ENCODE peak calls at places on chromosomes 4 and X, in six cellular contexts. One of them, this sample, is unnamed.

GRCh38 chr4:166252487-166253402 is 379.7 kb downstream of the TLL1 start:
- DNase-seq in tibial artery: no peak
- DNase-seq in dorsolateral prefrontal cortex: no peak
- DNase-seq in esophagus squamous epithelium: no peak
- DNase-seq in pancreas: no peak
- DNase-seq in ovary: no peak
- DNase-seq in this sample: no peak

GRCh38 chr4:1767770-1768366 is 25.2 kb upstream of the FGFR3 start:
- DNase-seq in tibial artery: no peak
- DNase-seq in dorsolateral prefrontal cortex: no peak
- DNase-seq in esophagus squamous epithelium: no peak
- DNase-seq in pancreas: no peak
- DNase-seq in ovary: no peak
- DNase-seq in this sample: no peak

GRCh38 chrX:67893931-67894330 is 350.1 kb downstream of the AR start:
- DNase-seq in tibial artery: no peak
- DNase-seq in dorsolateral prefrontal cortex: no peak
- DNase-seq in esophagus squamous epithelium: no peak
- DNase-seq in pancreas: no peak
- DNase-seq in ovary: no peak
- DNase-seq in this sample: no peak

GRCh38 chr4:140611854-140612253 is 43.1 kb upstream of the UCP1 start:
- DNase-seq in tibial artery: no peak
- DNase-seq in dorsolateral prefrontal cortex: no peak
- DNase-seq in esophagus squamous epithelium: no peak
- DNase-seq in pancreas: no peak
- DNase-seq in ovary: no peak
- DNase-seq in this sample: no peak

GRCh38 chr4:88533088-88533790 is 9.7 kb upstream of the PYURF start:
- DNase-seq in tibial artery: no peak
- DNase-seq in dorsolateral prefrontal cortex: no peak
- DNase-seq in esophagus squamous epithelium: no peak
- DNase-seq in pancreas: no peak
- DNase-seq in ovary: no peak
- DNase-seq in this sample: no peak

GRCh38 chr4:40719008-40719623 is 30.6 kb upstream of the NSUN7 start:
- DNase-seq in tibial artery: no peak
- DNase-seq in dorsolateral prefrontal cortex: no peak
- DNase-seq in esophagus squamous epithelium: no peak
- DNase-seq in pancreas: peak; percentile 33
- DNase-seq in ovary: no peak
- DNase-seq in this sample: peak; percentile 59

GRCh38 chr4:150164956-150165355 is 86.7 kb downstream of the DCLK2 start:
- DNase-seq in tibial artery: no peak
- DNase-seq in dorsolateral prefrontal cortex: no peak
- DNase-seq in esophagus squamous epithelium: no peak
- DNase-seq in pancreas: no peak
- DNase-seq in ovary: no peak
- DNase-seq in this sample: no peak

GRCh38 chr4:18536420-18536819 is 514.9 kb upstream of the LCORL start:
- DNase-seq in tibial artery: no peak
- DNase-seq in dorsolateral prefrontal cortex: no peak
- DNase-seq in esophagus squamous epithelium: no peak
- DNase-seq in pancreas: no peak
- DNase-seq in ovary: no peak
- DNase-seq in this sample: no peak

GRCh38 chrX:17030092-17030491 is 83.6 kb downstream of the REPS2 start:
- DNase-seq in tibial artery: no peak
- DNase-seq in dorsolateral prefrontal cortex: no peak
- DNase-seq in esophagus squamous epithelium: no peak
- DNase-seq in pancreas: no peak
- DNase-seq in ovary: no peak
- DNase-seq in this sample: no peak

GRCh38 chr4:173145111-173145510 is 23.5 kb upstream of the GALNT7 start:
- DNase-seq in tibial artery: no peak
- DNase-seq in dorsolateral prefrontal cortex: no peak
- DNase-seq in esophagus squamous epithelium: no peak
- DNase-seq in pancreas: no peak
- DNase-seq in ovary: no peak
- DNase-seq in this sample: no peak

GRCh38 chrX:70694339-70695122 is 214.0 kb downstream of the TEX11 start:
- DNase-seq in tibial artery: no peak
- DNase-seq in dorsolateral prefrontal cortex: no peak
- DNase-seq in esophagus squamous epithelium: no peak
- DNase-seq in pancreas: no peak
- DNase-seq in ovary: no peak
- DNase-seq in this sample: no peak

GRCh38 chr4:54541426-54542118 is 116.2 kb upstream of the KIT start:
- DNase-seq in tibial artery: no peak
- DNase-seq in dorsolateral prefrontal cortex: no peak
- DNase-seq in esophagus squamous epithelium: no peak
- DNase-seq in pancreas: no peak
- DNase-seq in ovary: no peak
- DNase-seq in this sample: no peak

GRCh38 chrX:8971116-8971515 is 62.8 kb downstream of the FAM9B start:
- DNase-seq in tibial artery: no peak
- DNase-seq in dorsolateral prefrontal cortex: no peak
- DNase-seq in esophagus squamous epithelium: no peak
- DNase-seq in pancreas: no peak
- DNase-seq in ovary: no peak
- DNase-seq in this sample: no peak

GRCh38 chrX:132413459-132413858 is 75.4 kb downstream of the MBNL3 start:
- DNase-seq in tibial artery: no peak
- DNase-seq in dorsolateral prefrontal cortex: no peak
- DNase-seq in esophagus squamous epithelium: no peak
- DNase-seq in pancreas: no peak
- DNase-seq in ovary: no peak
- DNase-seq in this sample: no peak

GRCh38 chrX:30666094-30666493 is 12.9 kb downstream of the GK start:
- DNase-seq in tibial artery: no peak
- DNase-seq in dorsolateral prefrontal cortex: no peak
- DNase-seq in esophagus squamous epithelium: no peak
- DNase-seq in pancreas: no peak
- DNase-seq in ovary: no peak
- DNase-seq in this sample: no peak

GRCh38 chrX:118976599-118977340 is 2.4 kb downstream of the LONRF3 start:
- DNase-seq in tibial artery: peak; percentile 79
- DNase-seq in dorsolateral prefrontal cortex: no peak
- DNase-seq in esophagus squamous epithelium: no peak
- DNase-seq in pancreas: peak; percentile 51
- DNase-seq in ovary: peak; percentile 59
- DNase-seq in this sample: peak; percentile 85

GRCh38 chrX:19811807-19812604 is 75.4 kb downstream of the SH3KBP1 start:
- DNase-seq in tibial artery: no peak
- DNase-seq in dorsolateral prefrontal cortex: no peak
- DNase-seq in esophagus squamous epithelium: no peak
- DNase-seq in pancreas: no peak
- DNase-seq in ovary: no peak
- DNase-seq in this sample: no peak

GRCh38 chr4:88794952-88795351 is 97.3 kb upstream of the NAP1L5 start:
- DNase-seq in tibial artery: no peak
- DNase-seq in dorsolateral prefrontal cortex: no peak
- DNase-seq in esophagus squamous epithelium: no peak
- DNase-seq in pancreas: no peak
- DNase-seq in ovary: no peak
- DNase-seq in this sample: no peak

DNA sequence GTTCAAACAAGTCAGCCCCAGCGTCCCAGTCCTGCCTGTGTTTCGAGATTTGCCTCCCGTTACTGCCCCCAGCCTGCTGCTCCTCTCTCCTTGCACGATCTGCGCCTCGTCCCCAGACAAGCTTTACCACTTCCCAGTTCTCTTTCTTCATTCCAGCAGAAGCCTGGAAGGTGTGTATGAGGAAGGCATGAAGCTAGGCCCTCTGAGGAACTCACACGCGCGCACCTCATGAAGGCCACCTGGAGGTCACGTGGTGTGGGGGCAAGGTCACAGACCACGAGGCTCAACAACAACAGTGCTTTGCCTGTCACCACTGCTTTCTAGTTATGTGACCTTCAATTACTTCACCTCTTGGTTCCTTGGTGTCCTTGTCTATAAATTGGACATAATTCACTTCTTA is 181.0 kb downstream of the PALLD start:
- DNase-seq in tibial artery: no peak
- DNase-seq in dorsolateral prefrontal cortex: no peak
- DNase-seq in esophagus squamous epithelium: no peak
- DNase-seq in pancreas: no peak
- DNase-seq in ovary: no peak
- DNase-seq in this sample: no peak
- TF ChIP-seq CTCF in tibial artery: no peak
- TF ChIP-seq CTCF in dorsolateral prefrontal cortex: no peak
- TF ChIP-seq CTCF in esophagus squamous epithelium: no peak
- TF ChIP-seq CTCF in pancreas: no peak
- TF ChIP-seq CTCF in ovary: no peak
- TF ChIP-seq CTCF in this sample: no peak

GRCh38 chr4:6943012-6943869 is 33.6 kb downstream of the TBC1D14 start:
- DNase-seq in tibial artery: no peak
- DNase-seq in dorsolateral prefrontal cortex: no peak
- DNase-seq in esophagus squamous epithelium: no peak
- DNase-seq in pancreas: no peak
- DNase-seq in ovary: no peak
- DNase-seq in this sample: no peak
- H3K27ac ChIP-seq in tibial artery: no peak overlapping the region
- H3K27ac ChIP-seq in dorsolateral prefrontal cortex: peak overlapping the region; percentile 39
- H3K27ac ChIP-seq in esophagus squamous epithelium: peak overlapping the region; percentile 65
- H3K27ac ChIP-seq in pancreas: no peak overlapping the region
- H3K27ac ChIP-seq in ovary: no peak overlapping the region
- H3K27ac ChIP-seq in this sample: peak overlapping the region; percentile 69

DNA sequence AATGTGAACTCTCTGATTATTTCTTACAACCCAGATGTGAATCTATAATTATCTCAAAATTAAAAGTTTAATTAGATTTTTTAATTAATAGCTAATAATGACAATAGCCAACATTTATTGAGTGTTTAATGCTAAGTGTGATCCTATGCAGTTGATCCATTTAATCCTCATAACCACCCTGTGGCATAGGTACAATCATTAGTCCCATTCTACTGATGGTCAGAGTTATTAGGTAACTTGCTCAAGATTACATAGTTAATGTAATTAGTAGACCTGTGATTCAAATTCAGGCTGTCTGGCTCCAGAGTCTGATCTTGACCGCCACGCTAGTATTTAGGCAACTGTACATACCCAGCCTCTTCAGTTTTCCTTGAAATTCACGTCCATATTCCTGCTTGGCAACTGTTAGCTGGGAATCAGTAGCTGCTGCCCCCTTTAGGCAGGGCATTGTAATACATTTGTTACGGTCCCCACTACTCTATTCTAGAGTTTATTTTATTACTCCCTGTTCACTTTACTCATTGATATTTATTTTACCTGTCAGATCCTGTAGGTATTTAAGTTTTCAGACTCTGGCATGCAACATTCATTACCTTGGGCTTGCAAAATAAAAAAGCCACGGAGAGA is 20.6 kb upstream of the TEC start:
- DNase-seq in tibial artery: no peak
- DNase-seq in dorsolateral prefrontal cortex: no peak
- DNase-seq in esophagus squamous epithelium: no peak
- DNase-seq in pancreas: no peak
- DNase-seq in ovary: no peak
- DNase-seq in this sample: no peak
- TF ChIP-seq CTCF in tibial artery: no peak
- TF ChIP-seq CTCF in dorsolateral prefrontal cortex: no peak
- TF ChIP-seq CTCF in esophagus squamous epithelium: no peak
- TF ChIP-seq CTCF in pancreas: peak; percentile 39
- TF ChIP-seq CTCF in ovary: no peak
- TF ChIP-seq CTCF in this sample: peak; percentile 58

GRCh38 chr4:101831816-101832215 is 41.3 kb downstream of the BANK1 start:
- DNase-seq in tibial artery: no peak
- DNase-seq in dorsolateral prefrontal cortex: no peak
- DNase-seq in esophagus squamous epithelium: no peak
- DNase-seq in pancreas: no peak
- DNase-seq in ovary: no peak
- DNase-seq in this sample: no peak

GRCh38 chr4:101835121-101835904 is 44.8 kb downstream of the BANK1 start:
- DNase-seq in tibial artery: no peak
- DNase-seq in dorsolateral prefrontal cortex: no peak
- DNase-seq in esophagus squamous epithelium: no peak
- DNase-seq in pancreas: peak; percentile 24
- DNase-seq in ovary: no peak
- DNase-seq in this sample: no peak

DNA sequence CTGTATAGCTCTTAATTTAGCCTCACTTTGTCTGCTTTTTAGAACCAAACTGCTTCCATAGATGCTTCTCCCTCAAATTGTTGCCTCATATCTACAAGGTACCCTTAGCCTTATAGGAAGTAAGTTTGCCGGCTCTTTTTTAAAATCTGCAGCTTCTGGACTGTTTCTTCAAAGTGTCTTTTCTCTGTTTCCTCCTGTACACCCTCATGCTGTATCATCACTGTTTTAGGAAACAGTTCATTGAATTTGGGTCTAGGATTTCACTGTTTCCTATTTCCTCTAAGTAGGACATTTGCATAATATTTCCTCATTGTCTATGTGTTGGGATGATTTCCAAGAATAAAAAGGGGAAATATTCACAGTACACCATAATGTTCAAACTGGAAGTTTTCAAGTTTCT is 42.9 kb downstream of the BANK1 start:
- DNase-seq in tibial artery: no peak
- DNase-seq in dorsolateral prefrontal cortex: no peak
- DNase-seq in esophagus squamous epithelium: no peak
- DNase-seq in pancreas: no peak
- DNase-seq in ovary: no peak
- DNase-seq in this sample: no peak
- H3K27ac ChIP-seq in tibial artery: no peak overlapping the region
- H3K27ac ChIP-seq in dorsolateral prefrontal cortex: no peak overlapping the region
- H3K27ac ChIP-seq in esophagus squamous epithelium: no peak overlapping the region
- H3K27ac ChIP-seq in pancreas: no peak overlapping the region
- H3K27ac ChIP-seq in ovary: no peak overlapping the region
- H3K27ac ChIP-seq in this sample: no peak overlapping the region